ENCODE peak calls at places on chromosomes 2 and 18, in four cellular contexts. Q is suprapubic skin, N is H1, I is A549. A is an unnamed sample.

GRCh38 chr18:45103319-45104070 is 422.8 kb downstream of the SETBP1 start:
- DNase-seq in Q (no peak), N (no peak), I (no peak), A (no peak)

GRCh38 chr18:9705183-9705864 is 2.8 kb upstream of the RAB31 start:
- DNase-seq in Q (no peak), N (no peak), I (no peak), A (no peak)

GRCh38 chr2:115294999-115295398 is 852.6 kb downstream of the DPP10 start:
- DNase-seq in Q (no peak), N (no peak), I (no peak), A (no peak)

GRCh38 chr2:191620144-191620543 is 57.8 kb upstream of the NABP1 start:
- DNase-seq in Q (no peak), N (no peak), I (no peak), A (peak; percentile 46)

GRCh38 chr2:196205891-196206408 is 34.6 kb upstream of the STK17B start:
- DNase-seq in Q (no peak), N (no peak), I (no peak), A (no peak)

GRCh38 chr2:241489733-241490443 is 18.5 kb downstream of the STK25 start:
- DNase-seq in Q (no peak), N (no peak), I (no peak), A (no peak)

GRCh38 chr2:225091336-225091735 is 49.1 kb upstream of the DOCK10 start:
- DNase-seq in Q (no peak), N (no peak), I (peak; percentile 85), A (no peak)

GRCh38 chr2:223950448-223951347 is 5.6 kb upstream of the WDFY1 start:
- DNase-seq in Q (no peak), N (no peak), I (no peak), A (no peak)

GRCh38 chr2:209425082-209426071 is 1.5 kb downstream of the MAP2 start:
- DNase-seq in Q (no peak), N (no peak), I (peak; percentile 52), A (no peak)

GRCh38 chr2:64859208-64860161 is 129.7 kb upstream of the SLC1A4 start:
- DNase-seq in Q (peak; percentile 96), N (no peak), I (peak; percentile 83), A (peak; percentile 97)

GRCh38 chr2:37635359-37636208 is 35.9 kb downstream of the CDC42EP3 start:
- DNase-seq in Q (no peak), N (no peak), I (no peak), A (peak; percentile 76)

DNA sequence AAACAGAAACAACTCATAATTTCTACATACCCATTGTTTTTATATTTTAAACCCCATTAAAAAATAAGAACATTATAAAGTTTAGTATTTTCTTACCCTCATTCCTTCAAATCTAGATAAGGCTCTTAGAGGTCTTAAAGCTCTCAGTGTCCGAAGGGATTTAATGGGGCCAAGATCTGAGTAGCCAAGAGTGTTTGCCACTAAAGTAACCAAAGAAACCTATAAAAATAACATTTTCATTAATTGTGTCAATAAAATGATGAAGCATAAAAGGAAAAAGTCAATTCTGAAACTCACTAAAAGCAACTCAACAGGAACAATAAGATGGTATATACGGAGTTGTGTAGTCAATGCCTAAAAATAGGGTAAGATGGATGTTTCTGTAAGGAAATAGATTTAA is 105.4 kb upstream of the SCN1A start:
- DNase-seq in Q (no peak), N (no peak), I (no peak), A (no peak)
- TF ChIP-seq EP300 in Q (no peak), N (no peak), I (no peak), A (no peak)

GRCh38 chr2:20614201-20615045 is 36.5 kb downstream of the HS1BP3 start:
- DNase-seq in Q (peak; percentile 56), N (no peak), I (no peak), A (peak; percentile 22)
- H3K27ac ChIP-seq in Q (peak overlapping the region; percentile 90), N (no peak overlapping the region), I (no peak overlapping the region), A (peak overlapping the region; percentile 90)

GRCh38 chr2:15988724-15989123 is 48.4 kb downstream of the MYCN start:
- DNase-seq in Q (no peak), N (no peak), I (no peak), A (no peak)
- H3K9me3 ChIP-seq in Q (no peaks in the 10 kb centered on the region), N (no peaks in the 10 kb centered on the region), I (no peaks in the 10 kb centered on the region), A (no peaks in the 10 kb centered on the region)

GRCh38 chr2:201403904-201404303 is 46.8 kb upstream of the FLACC1 start:
- DNase-seq in Q (no peak), N (no peak), I (no peak), A (no peak)

GRCh38 chr2:201404699-201405275 is 46.5 kb downstream of the TRAK2 start:
- DNase-seq in Q (no peak), N (no peak), I (no peak), A (no peak)

GRCh38 chr2:201408931-201409330 is 42.3 kb downstream of the TRAK2 start:
- DNase-seq in Q (no peak), N (no peak), I (no peak), A (no peak)

GRCh38 chr2:201407265-201407664 is 44.0 kb downstream of the TRAK2 start:
- DNase-seq in Q (no peak), N (no peak), I (no peak), A (no peak)

GRCh38 chr2:201406077-201406662 is 45.1 kb downstream of the TRAK2 start:
- DNase-seq in Q (no peak), N (no peak), I (no peak), A (no peak)
- TF ChIP-seq EP300 in Q (no peak), N (no peak), I (no peak), A (no peak)

DNA sequence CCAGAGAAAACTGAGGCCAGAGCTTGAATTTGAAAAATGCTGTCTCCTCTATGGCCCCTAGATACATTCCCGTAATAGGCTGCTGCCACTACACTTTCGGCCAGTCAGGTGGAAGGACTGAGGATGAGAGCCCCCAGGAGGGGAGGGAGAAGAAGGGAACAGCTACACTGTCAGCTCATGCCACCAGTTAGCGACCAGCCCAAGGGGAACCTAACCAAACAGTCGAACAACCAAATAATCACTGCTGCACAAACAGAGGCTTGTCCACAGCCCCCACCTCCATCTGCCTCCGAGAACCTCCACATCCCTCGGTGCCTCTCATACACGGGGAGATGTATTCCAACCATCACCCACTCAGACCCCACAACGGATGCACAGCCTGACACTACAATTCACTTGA is 7.3 kb downstream of the ZNF516 start:
- DNase-seq in Q (no peak), N (no peak), I (no peak), A (no peak)
- H3K27ac ChIP-seq in Q (no peak overlapping the region), N (no peak overlapping the region), I (no peak overlapping the region), A (no peak overlapping the region)

DNA sequence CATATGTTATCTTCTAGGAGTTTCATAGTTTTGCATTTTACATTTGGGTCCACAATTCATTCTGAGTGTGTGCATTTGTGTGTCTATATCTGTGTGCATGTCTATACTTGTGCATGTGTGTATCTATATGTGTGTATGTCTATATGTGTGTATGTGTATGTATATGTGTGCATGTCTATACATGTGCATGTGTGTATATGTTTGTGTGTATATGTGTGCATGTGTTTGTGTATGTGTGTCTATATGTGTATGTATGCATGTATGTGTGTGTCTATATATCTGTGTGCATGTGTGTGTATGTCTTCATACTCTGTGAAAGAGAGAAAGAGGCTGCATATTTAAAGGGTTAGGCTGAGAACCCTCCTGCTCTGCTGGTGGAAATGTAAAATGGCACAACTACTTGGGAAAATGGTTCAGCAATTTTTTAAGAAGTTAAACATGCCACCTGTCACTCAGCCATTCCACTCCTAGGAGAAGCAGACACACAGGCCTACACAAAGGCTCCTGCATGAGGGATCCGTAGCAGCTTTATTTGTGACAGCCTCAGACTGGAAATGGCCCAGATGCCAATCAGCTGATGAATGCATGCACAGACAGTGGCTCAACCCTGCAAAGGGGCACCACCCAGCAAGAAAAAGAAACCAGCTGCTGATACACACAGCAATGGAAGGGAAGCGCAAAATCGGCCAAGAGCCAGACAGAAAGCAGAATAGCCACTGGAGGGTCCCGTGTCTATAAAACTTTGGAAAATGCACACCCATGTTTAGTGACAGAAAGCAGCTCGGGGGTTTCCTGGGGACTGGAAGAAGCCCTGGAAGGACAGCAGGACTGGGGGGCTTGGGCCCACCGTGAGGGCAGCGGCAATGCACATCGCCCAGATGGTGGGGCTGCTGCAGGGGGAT is 146.8 kb downstream of the SEPTIN10 start:
- DNase-seq in Q (peak; percentile 32), N (no peak), I (peak; percentile 19), A (no peak)
- H3K9me3 ChIP-seq in Q (no peaks in the 10 kb centered on the region), N (no peaks in the 10 kb centered on the region), I (no peaks in the 10 kb centered on the region), A (no peaks in the 10 kb centered on the region)

A was measured in upper lobe of left lung.